ENCODE peak calls at places on chromosome 10, in ten cellular contexts. A, Z, N, M, I, C, H, U, K and L are unnamed samples.

GRCh38 chr10:14758994-14759664 is 15.6 kb downstream of the FAM107B start:
- DNase-seq in A (no peak), Z (no peak), N (no peak), M (no peak), I (peak), C (no peak), H (no peak), U (no peak), K (no peak), L (no peak)

GRCh38 chr10:77285529-77286182 is 352.0 kb downstream of the KCNMA1 start:
- DNase-seq in A (no peak), Z (no peak), N (no peak), M (no peak), I (no peak), C (no peak), H (peak), U (no peak), K (no peak), L (no peak)

GRCh38 chr10:98076086-98076485 is 45.7 kb upstream of the CRTAC1 start:
- DNase-seq in A (no peak), Z (no peak), N (no peak), M (no peak), I (no peak), C (no peak), H (no peak), U (no peak), K (no peak), L (no peak)

GRCh38 chr10:62043493-62043938 is 142.0 kb downstream of the ARID5B start:
- DNase-seq in A (no peak), Z (no peak), N (no peak), M (no peak), I (peak), C (no peak), H (peak), U (no peak), K (peak), L (no peak)

GRCh38 chr10:45657033-45657926 is 15.3 kb downstream of the ZFAND4 start:
- DNase-seq in A (no peak), Z (no peak), N (no peak), M (no peak), I (no peak), C (no peak), H (no peak), U (no peak), K (no peak), L (no peak)

GRCh38 chr10:51718804-51719291 is 19.5 kb upstream of the CSTF2T start:
- DNase-seq in A (no peak), Z (no peak), N (no peak), M (no peak), I (peak), C (no peak), H (peak), U (no peak), K (no peak), L (peak)

GRCh38 chr10:104052351-104052885 is 33.3 kb downstream of the COL17A1 start:
- DNase-seq in A (no peak), Z (no peak), N (no peak), M (no peak), I (peak), C (no peak), H (no peak), U (no peak), K (no peak), L (no peak)

GRCh38 chr10:48470115-48470892 is 134.6 kb downstream of the ARHGAP22 start:
- DNase-seq in A (peak), Z (no peak), N (no peak), M (peak), I (no peak), C (no peak), H (peak), U (no peak), K (peak), L (no peak)